ENCODE peak calls at places on chromosomes 4 and X, in four cellular contexts. One of them, this sample, is unnamed.
A peak's percentile ranks its signal among the peaks of the same experiment; 100 is the strongest.

GRCh38 chr4:39259571-39260330 is 77.4 kb downstream of the WDR19 start:
- DNase-seq in pancreas: no peak
- DNase-seq in IMR-90: peak; percentile 86
- DNase-seq in heart right ventricle: no peak
- DNase-seq in this sample: no peak

GRCh38 chr4:106329027-106329618 is 12.8 kb downstream of the AIMP1 start:
- DNase-seq in pancreas: no peak
- DNase-seq in heart right ventricle: no peak
- DNase-seq in IMR-90: peak; percentile 53
- DNase-seq in this sample: no peak

GRCh38 chr4:52606766-52607165 is 52.3 kb downstream of the USP46 start:
- DNase-seq in heart right ventricle: no peak
- DNase-seq in pancreas: no peak
- DNase-seq in IMR-90: peak; percentile 63
- DNase-seq in this sample: no peak

GRCh38 chr4:4386736-4387392 is at the start of gene NSG1:
- DNase-seq in heart right ventricle: peak; percentile 36
- DNase-seq in pancreas: no peak
- DNase-seq in IMR-90: peak; percentile 18
- DNase-seq in this sample: no peak

GRCh38 chrX:32084757-32085156 is 1012.9 kb upstream of the FTHL17 start:
- DNase-seq in IMR-90: no peak
- DNase-seq in pancreas: no peak
- DNase-seq in heart right ventricle: no peak
- DNase-seq in this sample: no peak

GRCh38 chrX:45771114-45771513 is 570.4 kb upstream of the DIPK2B start:
- DNase-seq in pancreas: no peak
- DNase-seq in heart right ventricle: no peak
- DNase-seq in IMR-90: peak; percentile 96
- DNase-seq in this sample: no peak

GRCh38 chr4:124437853-124438495 is 274.6 kb downstream of the ANKRD50 start:
- DNase-seq in IMR-90: no peak
- DNase-seq in pancreas: no peak
- DNase-seq in heart right ventricle: no peak
- DNase-seq in this sample: no peak

GRCh38 chr4:80237992-80238391 is 28.5 kb upstream of the FGF5 start:
- DNase-seq in IMR-90: peak; percentile 96
- DNase-seq in heart right ventricle: no peak
- DNase-seq in pancreas: no peak
- DNase-seq in this sample: no peak

GRCh38 chr4:10343656-10344055 is 113.6 kb downstream of the ZNF518B start:
- DNase-seq in IMR-90: no peak
- DNase-seq in pancreas: no peak
- DNase-seq in heart right ventricle: no peak
- DNase-seq in this sample: no peak

GRCh38 chr4:122707503-122707902 is 25.0 kb upstream of the BBS12 start:
- DNase-seq in pancreas: no peak
- DNase-seq in IMR-90: no peak
- DNase-seq in heart right ventricle: no peak
- DNase-seq in this sample: no peak

GRCh38 chr4:55947912-55948725 is 626 bp upstream of the CEP135 start:
- DNase-seq in IMR-90: peak; percentile 98
- DNase-seq in heart right ventricle: no peak
- DNase-seq in pancreas: no peak
- DNase-seq in this sample: no peak

DNA sequence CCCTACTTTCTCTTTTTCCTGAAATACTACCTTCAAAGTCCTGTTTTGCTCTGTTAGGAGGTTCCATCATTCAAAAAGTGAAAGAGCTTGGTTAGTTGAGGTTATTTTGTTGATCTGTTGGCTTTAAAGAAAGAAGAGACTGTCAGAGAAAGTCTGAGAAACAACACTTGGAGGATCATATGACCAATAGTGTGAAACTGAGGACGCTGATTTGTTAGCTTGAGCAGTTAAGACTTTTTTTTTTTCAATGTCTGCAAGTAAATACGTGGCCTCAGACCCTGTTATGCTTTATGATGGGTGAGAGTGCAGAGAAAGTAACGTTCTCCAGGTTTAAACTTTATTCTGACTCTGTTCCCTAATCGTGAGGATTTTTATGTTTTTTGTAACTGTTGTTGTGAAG is 45.9 kb downstream of the GAB1 start:
- DNase-seq in pancreas: no peak
- DNase-seq in heart right ventricle: no peak
- DNase-seq in IMR-90: peak; percentile 53
- DNase-seq in this sample: no peak
- H3K4me3 ChIP-seq in pancreas: no peak overlapping the region
- H3K4me3 ChIP-seq in heart right ventricle: no peak overlapping the region
- H3K4me3 ChIP-seq in IMR-90: no peak overlapping the region
- H3K4me3 ChIP-seq in this sample: no peak overlapping the region

GRCh38 chr4:25845841-25846653 is 16.7 kb downstream of the SEL1L3 start:
- DNase-seq in heart right ventricle: no peak
- DNase-seq in IMR-90: no peak
- DNase-seq in pancreas: no peak
- DNase-seq in this sample: no peak

GRCh38 chr4:25843340-25844097 is 19.3 kb downstream of the SEL1L3 start:
- DNase-seq in pancreas: no peak
- DNase-seq in heart right ventricle: peak; percentile 37
- DNase-seq in IMR-90: no peak
- DNase-seq in this sample: no peak

GRCh38 chr4:25852105-25852504 is 10.7 kb downstream of the SEL1L3 start:
- DNase-seq in pancreas: no peak
- DNase-seq in IMR-90: no peak
- DNase-seq in heart right ventricle: no peak
- DNase-seq in this sample: no peak

GRCh38 chr4:25844957-25845712 is 17.7 kb downstream of the SEL1L3 start:
- DNase-seq in IMR-90: no peak
- DNase-seq in pancreas: no peak
- DNase-seq in heart right ventricle: no peak
- DNase-seq in this sample: no peak

GRCh38 chr4:25847329-25847728 is 15.5 kb downstream of the SEL1L3 start:
- DNase-seq in pancreas: no peak
- DNase-seq in heart right ventricle: no peak
- DNase-seq in IMR-90: peak; percentile 57
- DNase-seq in this sample: no peak
- H3K36me3 ChIP-seq in pancreas: no peaks in the 10 kb centered on the region
- H3K36me3 ChIP-seq in heart right ventricle: no peaks in the 10 kb centered on the region
- H3K36me3 ChIP-seq in IMR-90: no peaks in the 10 kb centered on the region
- H3K36me3 ChIP-seq in this sample: no peaks in the 10 kb centered on the region

DNA sequence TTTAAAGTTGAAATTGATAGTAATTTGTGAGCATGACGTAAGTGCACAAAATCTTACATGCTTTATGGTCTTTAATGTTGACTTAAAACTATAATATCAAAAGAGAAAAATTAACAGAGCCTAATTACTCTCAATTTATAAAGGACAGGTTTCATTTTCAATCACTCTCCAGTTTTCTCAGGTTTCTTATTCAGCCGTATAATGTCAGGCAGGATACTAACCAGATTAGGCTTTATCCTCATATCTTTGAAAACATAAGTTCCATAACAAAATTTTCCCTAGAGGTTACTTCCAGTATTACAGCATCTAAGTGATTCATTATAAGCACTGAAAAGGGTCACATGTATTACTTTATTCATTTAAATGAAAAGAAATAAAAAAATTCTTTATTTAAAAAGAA is 492.1 kb downstream of the PACRGL start:
- DNase-seq in heart right ventricle: no peak
- DNase-seq in pancreas: no peak
- DNase-seq in IMR-90: no peak
- DNase-seq in this sample: no peak
- TF ChIP-seq CTCF in heart right ventricle: no peak
- TF ChIP-seq CTCF in pancreas: no peak
- TF ChIP-seq CTCF in IMR-90: no peak
- TF ChIP-seq CTCF in this sample: no peak

DNA sequence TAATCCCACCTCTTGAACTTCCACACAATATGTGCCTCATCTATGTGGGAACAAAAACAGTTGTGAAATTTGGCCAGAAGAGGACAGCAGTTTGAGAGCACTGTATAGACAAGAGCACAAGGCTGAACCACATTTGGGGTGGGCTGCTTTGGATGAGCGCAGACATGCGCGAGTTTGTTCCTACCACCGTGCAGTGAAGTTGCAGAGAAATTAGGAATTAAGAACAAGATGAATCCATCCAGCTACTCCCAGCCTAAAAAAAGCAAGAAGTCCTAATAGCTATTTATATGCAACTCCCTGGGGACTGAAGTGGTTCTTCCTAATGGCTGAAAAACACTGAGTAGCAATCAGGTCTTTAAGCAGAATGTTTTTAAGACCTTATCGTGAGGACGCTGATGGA is 1.0 kb downstream of the GAB3 start:
- DNase-seq in pancreas: no peak
- DNase-seq in IMR-90: no peak
- DNase-seq in heart right ventricle: no peak
- DNase-seq in this sample: no peak
- H3K4me3 ChIP-seq in pancreas: no peak overlapping the region
- H3K4me3 ChIP-seq in IMR-90: peak overlapping the region; percentile 82
- H3K4me3 ChIP-seq in heart right ventricle: peak overlapping the region; percentile 57
- H3K4me3 ChIP-seq in this sample: peak overlapping the region; percentile 49

DNA sequence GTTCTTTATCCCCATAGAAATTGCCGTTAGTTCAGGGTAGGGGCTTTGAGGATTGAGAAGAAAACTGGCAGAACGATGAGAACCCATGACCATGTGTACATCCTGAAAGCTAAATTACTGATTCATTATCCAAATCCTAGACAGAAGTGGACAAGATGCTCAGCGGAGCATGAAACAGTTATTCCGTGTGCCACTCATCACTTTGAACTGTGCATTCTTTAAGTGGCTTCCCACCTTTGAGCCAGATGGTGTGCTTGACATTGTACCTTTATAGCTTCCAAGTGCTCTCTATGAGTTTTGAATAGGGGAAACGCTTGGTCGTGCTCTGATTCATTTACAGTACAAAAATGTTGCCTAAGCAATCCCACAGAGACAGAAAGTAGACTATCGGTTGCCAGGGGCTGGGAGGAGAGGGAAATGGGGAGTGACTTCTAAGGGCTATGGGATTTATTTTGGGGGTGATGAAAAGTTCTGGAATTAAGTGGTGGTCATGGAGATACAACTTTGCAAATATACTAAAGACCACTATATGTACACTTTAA is 100.0 kb downstream of the DOCK11 start:
- DNase-seq in pancreas: no peak
- DNase-seq in IMR-90: no peak
- DNase-seq in heart right ventricle: no peak
- DNase-seq in this sample: no peak
- H3K36me3 ChIP-seq in pancreas: no peaks in the 10 kb centered on the region
- H3K36me3 ChIP-seq in IMR-90: peaks cover 2% of the 10 kb centered on the region
- H3K36me3 ChIP-seq in heart right ventricle: no peaks in the 10 kb centered on the region
- H3K36me3 ChIP-seq in this sample: no peaks in the 10 kb centered on the region

GRCh38 chr4:112272292-112272691 is 13.4 kb downstream of the TIFA start:
- DNase-seq in IMR-90: no peak
- DNase-seq in pancreas: no peak
- DNase-seq in heart right ventricle: no peak
- DNase-seq in this sample: no peak

GRCh38 chr4:112270643-112271484 is 14.8 kb downstream of the TIFA start:
- DNase-seq in heart right ventricle: no peak
- DNase-seq in pancreas: no peak
- DNase-seq in IMR-90: peak; percentile 93
- DNase-seq in this sample: no peak

GRCh38 chr4:112270051-112270450 is 15.7 kb downstream of the TIFA start:
- DNase-seq in pancreas: no peak
- DNase-seq in IMR-90: no peak
- DNase-seq in heart right ventricle: no peak
- DNase-seq in this sample: no peak

GRCh38 chr4:112266823-112267222 is 18.9 kb downstream of the TIFA start:
- DNase-seq in pancreas: no peak
- DNase-seq in heart right ventricle: no peak
- DNase-seq in IMR-90: peak; percentile 52
- DNase-seq in this sample: no peak
- TF ChIP-seq CTCF in pancreas: no peak
- TF ChIP-seq CTCF in heart right ventricle: peak; percentile 63
- TF ChIP-seq CTCF in IMR-90: peak; percentile 55
- TF ChIP-seq CTCF in this sample: peak; percentile 27

GRCh38 chr4:151631349-151631748 is 129.5 kb downstream of the GATB start:
- DNase-seq in IMR-90: no peak
- DNase-seq in heart right ventricle: no peak
- DNase-seq in pancreas: no peak
- DNase-seq in this sample: no peak

GRCh38 chr4:151629097-151629783 is 131.6 kb downstream of the GATB start:
- DNase-seq in IMR-90: no peak
- DNase-seq in heart right ventricle: no peak
- DNase-seq in pancreas: no peak
- DNase-seq in this sample: no peak

GRCh38 chr4:151627491-151627890 is 133.3 kb downstream of the GATB start:
- DNase-seq in heart right ventricle: no peak
- DNase-seq in pancreas: no peak
- DNase-seq in IMR-90: peak; percentile 15
- DNase-seq in this sample: no peak

GRCh38 chr4:151624606-151625565 is 135.9 kb downstream of the GATB start:
- DNase-seq in heart right ventricle: no peak
- DNase-seq in pancreas: no peak
- DNase-seq in IMR-90: no peak
- DNase-seq in this sample: no peak

GRCh38 chr4:151626228-151626627 is 134.6 kb downstream of the GATB start:
- DNase-seq in IMR-90: no peak
- DNase-seq in pancreas: no peak
- DNase-seq in heart right ventricle: no peak
- DNase-seq in this sample: no peak
- H3K4me3 ChIP-seq in IMR-90: no peak overlapping the region
- H3K4me3 ChIP-seq in pancreas: no peak overlapping the region
- H3K4me3 ChIP-seq in heart right ventricle: no peak overlapping the region
- H3K4me3 ChIP-seq in this sample: no peak overlapping the region

GRCh38 chrX:72203421-72203820 is 21.9 kb downstream of the PIN4 start:
- DNase-seq in heart right ventricle: no peak
- DNase-seq in IMR-90: no peak
- DNase-seq in pancreas: no peak
- DNase-seq in this sample: no peak

GRCh38 chrX:72202792-72203401 is 21.3 kb downstream of the PIN4 start:
- DNase-seq in heart right ventricle: no peak
- DNase-seq in IMR-90: no peak
- DNase-seq in pancreas: no peak
- DNase-seq in this sample: no peak

DNA sequence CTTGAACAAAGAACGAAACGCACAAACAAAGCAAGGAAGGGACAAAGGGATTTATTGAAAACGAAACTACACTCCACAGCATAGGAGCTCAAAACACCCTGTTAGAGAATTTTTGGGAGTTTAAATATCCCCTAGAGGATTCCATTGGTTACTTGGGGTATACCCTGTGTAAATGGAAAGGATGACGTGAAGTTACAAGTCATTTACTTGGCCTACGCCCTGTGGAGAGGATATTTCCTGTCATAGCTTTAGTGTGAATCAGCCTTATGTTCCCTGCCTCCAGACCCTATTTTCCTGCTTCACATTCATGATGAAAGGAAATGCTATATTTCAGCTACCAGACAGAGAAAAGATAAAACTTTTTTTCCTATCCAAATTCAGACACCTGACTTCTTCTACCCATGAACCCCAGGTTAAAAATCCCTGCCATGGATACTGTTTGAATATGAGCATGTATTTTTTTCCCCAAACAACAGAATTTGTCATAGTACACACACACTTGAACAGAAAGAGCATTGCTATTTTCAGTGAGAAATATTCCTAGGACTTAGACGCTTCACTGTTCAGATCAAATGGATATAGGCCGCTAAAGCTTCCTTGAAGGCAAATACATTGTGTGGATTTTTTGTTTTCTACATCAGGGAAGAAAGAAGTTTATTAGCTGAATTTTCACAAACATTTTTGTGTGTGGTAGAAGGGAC is 20.4 kb downstream of the PIN4 start:
- DNase-seq in IMR-90: peak; percentile 83
- DNase-seq in heart right ventricle: no peak
- DNase-seq in pancreas: no peak
- DNase-seq in this sample: no peak
- H3K36me3 ChIP-seq in IMR-90: peaks cover 13% of the 10 kb centered on the region
- H3K36me3 ChIP-seq in heart right ventricle: no peaks in the 10 kb centered on the region
- H3K36me3 ChIP-seq in pancreas: no peaks in the 10 kb centered on the region
- H3K36me3 ChIP-seq in this sample: no peaks in the 10 kb centered on the region

GRCh38 chr4:183444149-183444952 is at the start of gene CDKN2AIP:
- DNase-seq in IMR-90: peak; percentile 90
- DNase-seq in pancreas: peak; percentile 93
- DNase-seq in heart right ventricle: peak; percentile 95
- DNase-seq in this sample: peak; percentile 85
- TF ChIP-seq CTCF in IMR-90: no peak
- TF ChIP-seq CTCF in pancreas: no peak
- TF ChIP-seq CTCF in heart right ventricle: peak; percentile 36
- TF ChIP-seq CTCF in this sample: peak; percentile 7